ENCODE peak calls at places on chromosome 16, in four cellular contexts. One of them, this sample, is unnamed.

GRCh38 chr16:67407176-67407787 is 9.0 kb downstream of the ZDHHC1 start:
- DNase-seq in ELR: peak; percentile 63
- DNase-seq in K562: no peak
- DNase-seq in stimulated activated CD4-positive, alpha-beta T cell treated with anti-CD3 and anti-CD28 coated beads, Interleukin-1b, Interleukin-23, amount 100 ng/mL, for 1 hour: no peak
- DNase-seq in this sample: no peak

GRCh38 chr16:89848974-89849373 is 20.7 kb downstream of the SPIRE2 start:
- DNase-seq in ELR: no peak
- DNase-seq in K562: no peak
- DNase-seq in stimulated activated CD4-positive, alpha-beta T cell treated with anti-CD3 and anti-CD28 coated beads, Interleukin-1b, Interleukin-23, amount 100 ng/mL, for 1 hour: no peak
- DNase-seq in this sample: no peak

GRCh38 chr16:89999831-90000574 is 19.3 kb downstream of the DBNDD1 start:
- DNase-seq in stimulated activated CD4-positive, alpha-beta T cell treated with anti-CD3 and anti-CD28 coated beads, Interleukin-1b, Interleukin-23, amount 100 ng/mL, for 1 hour: no peak
- DNase-seq in ELR: no peak
- DNase-seq in K562: peak; percentile 36
- DNase-seq in this sample: no peak

GRCh38 chr16:4474192-4474961 is at the start of gene NMRAL1:
- DNase-seq in ELR: peak; percentile 89
- DNase-seq in stimulated activated CD4-positive, alpha-beta T cell treated with anti-CD3 and anti-CD28 coated beads, Interleukin-1b, Interleukin-23, amount 100 ng/mL, for 1 hour: peak; percentile 55
- DNase-seq in K562: peak; percentile 86
- DNase-seq in this sample: peak; percentile 78

GRCh38 chr16:12321363-12321762 is 344.8 kb downstream of the SNX29 start:
- DNase-seq in K562: no peak
- DNase-seq in ELR: no peak
- DNase-seq in stimulated activated CD4-positive, alpha-beta T cell treated with anti-CD3 and anti-CD28 coated beads, Interleukin-1b, Interleukin-23, amount 100 ng/mL, for 1 hour: no peak
- DNase-seq in this sample: no peak

GRCh38 chr16:1497014-1497598 is 3.9 kb downstream of the TELO2 start:
- DNase-seq in stimulated activated CD4-positive, alpha-beta T cell treated with anti-CD3 and anti-CD28 coated beads, Interleukin-1b, Interleukin-23, amount 100 ng/mL, for 1 hour: no peak
- DNase-seq in ELR: no peak
- DNase-seq in K562: no peak
- DNase-seq in this sample: no peak

GRCh38 chr16:76484020-76484419 is 206.8 kb downstream of the CNTNAP4 start:
- DNase-seq in K562: no peak
- DNase-seq in ELR: no peak
- DNase-seq in stimulated activated CD4-positive, alpha-beta T cell treated with anti-CD3 and anti-CD28 coated beads, Interleukin-1b, Interleukin-23, amount 100 ng/mL, for 1 hour: no peak
- DNase-seq in this sample: no peak

GRCh38 chr16:87601322-87602004 is 845 bp upstream of the JPH3 start:
- DNase-seq in ELR: no peak
- DNase-seq in K562: no peak
- DNase-seq in stimulated activated CD4-positive, alpha-beta T cell treated with anti-CD3 and anti-CD28 coated beads, Interleukin-1b, Interleukin-23, amount 100 ng/mL, for 1 hour: no peak
- DNase-seq in this sample: no peak

GRCh38 chr16:24609740-24610420 is 70.5 kb downstream of the RBBP6 start:
- DNase-seq in stimulated activated CD4-positive, alpha-beta T cell treated with anti-CD3 and anti-CD28 coated beads, Interleukin-1b, Interleukin-23, amount 100 ng/mL, for 1 hour: no peak
- DNase-seq in ELR: peak; percentile 34
- DNase-seq in K562: no peak
- DNase-seq in this sample: peak; percentile 24

GRCh38 chr16:5323284-5323683 is 225.7 kb upstream of the EEF2KMT start:
- DNase-seq in stimulated activated CD4-positive, alpha-beta T cell treated with anti-CD3 and anti-CD28 coated beads, Interleukin-1b, Interleukin-23, amount 100 ng/mL, for 1 hour: no peak
- DNase-seq in ELR: no peak
- DNase-seq in K562: no peak
- DNase-seq in this sample: no peak

GRCh38 chr16:1458336-1458976 is 14.1 kb upstream of the CCDC154 start:
- DNase-seq in K562: no peak
- DNase-seq in stimulated activated CD4-positive, alpha-beta T cell treated with anti-CD3 and anti-CD28 coated beads, Interleukin-1b, Interleukin-23, amount 100 ng/mL, for 1 hour: no peak
- DNase-seq in ELR: peak; percentile 30
- DNase-seq in this sample: no peak

GRCh38 chr16:88799569-88800276 is 3.9 kb upstream of the CDT1 start:
- DNase-seq in ELR: no peak
- DNase-seq in K562: peak; percentile 65
- DNase-seq in stimulated activated CD4-positive, alpha-beta T cell treated with anti-CD3 and anti-CD28 coated beads, Interleukin-1b, Interleukin-23, amount 100 ng/mL, for 1 hour: no peak
- DNase-seq in this sample: peak; percentile 90

GRCh38 chr16:56246051-56246817 is 54.9 kb downstream of the GNAO1 start:
- DNase-seq in stimulated activated CD4-positive, alpha-beta T cell treated with anti-CD3 and anti-CD28 coated beads, Interleukin-1b, Interleukin-23, amount 100 ng/mL, for 1 hour: no peak
- DNase-seq in K562: peak; percentile 23
- DNase-seq in ELR: peak; percentile 91
- DNase-seq in this sample: no peak

GRCh38 chr16:11833951-11834695 is 17.2 kb downstream of the RSL1D1 start:
- DNase-seq in K562: no peak
- DNase-seq in stimulated activated CD4-positive, alpha-beta T cell treated with anti-CD3 and anti-CD28 coated beads, Interleukin-1b, Interleukin-23, amount 100 ng/mL, for 1 hour: no peak
- DNase-seq in ELR: no peak
- DNase-seq in this sample: no peak

GRCh38 chr16:68227850-68228553 is 7.9 kb downstream of the ESRP2 start:
- DNase-seq in stimulated activated CD4-positive, alpha-beta T cell treated with anti-CD3 and anti-CD28 coated beads, Interleukin-1b, Interleukin-23, amount 100 ng/mL, for 1 hour: no peak
- DNase-seq in ELR: no peak
- DNase-seq in K562: no peak
- DNase-seq in this sample: no peak

GRCh38 chr16:51465026-51465425 is 314.0 kb upstream of the SALL1 start:
- DNase-seq in ELR: peak; percentile 43
- DNase-seq in K562: no peak
- DNase-seq in stimulated activated CD4-positive, alpha-beta T cell treated with anti-CD3 and anti-CD28 coated beads, Interleukin-1b, Interleukin-23, amount 100 ng/mL, for 1 hour: no peak
- DNase-seq in this sample: no peak

GRCh38 chr16:75048546-75048945 is 49.7 kb downstream of the ZNRF1 start:
- DNase-seq in K562: no peak
- DNase-seq in stimulated activated CD4-positive, alpha-beta T cell treated with anti-CD3 and anti-CD28 coated beads, Interleukin-1b, Interleukin-23, amount 100 ng/mL, for 1 hour: no peak
- DNase-seq in ELR: no peak
- DNase-seq in this sample: peak; percentile 39

GRCh38 chr16:47826070-47826469 is 329.7 kb downstream of the ABCC12 start:
- DNase-seq in K562: no peak
- DNase-seq in stimulated activated CD4-positive, alpha-beta T cell treated with anti-CD3 and anti-CD28 coated beads, Interleukin-1b, Interleukin-23, amount 100 ng/mL, for 1 hour: no peak
- DNase-seq in ELR: no peak
- DNase-seq in this sample: no peak

GRCh38 chr16:89880477-89881367 is 7.3 kb downstream of the TCF25 start:
- DNase-seq in ELR: no peak
- DNase-seq in stimulated activated CD4-positive, alpha-beta T cell treated with anti-CD3 and anti-CD28 coated beads, Interleukin-1b, Interleukin-23, amount 100 ng/mL, for 1 hour: no peak
- DNase-seq in K562: no peak
- DNase-seq in this sample: no peak

GRCh38 chr16:84228321-84228838 is 11.4 kb downstream of the KCNG4 start:
- DNase-seq in stimulated activated CD4-positive, alpha-beta T cell treated with anti-CD3 and anti-CD28 coated beads, Interleukin-1b, Interleukin-23, amount 100 ng/mL, for 1 hour: no peak
- DNase-seq in K562: peak; percentile 83
- DNase-seq in ELR: peak; percentile 96
- DNase-seq in this sample: no peak

GRCh38 chr16:81996664-81997529 is 14.4 kb downstream of the SDR42E1 start:
- DNase-seq in ELR: peak; percentile 88
- DNase-seq in stimulated activated CD4-positive, alpha-beta T cell treated with anti-CD3 and anti-CD28 coated beads, Interleukin-1b, Interleukin-23, amount 100 ng/mL, for 1 hour: no peak
- DNase-seq in K562: peak; percentile 39
- DNase-seq in this sample: no peak

This sample was measured in erythroblast.